ENCODE peak calls at places on chromosomes 2 and 18, in five cellular contexts. Y is NCI-H2029 treated with DMSO at 0.1 percent for 48 hours; H is A673; B is CD4-positive, alpha-beta T cell; I is D341Med. P is an unnamed sample.
A peak's percentile ranks its signal among the peaks of the same experiment; 100 is the strongest.

GRCh38 chr2:144751142-144751905 is 231.4 kb upstream of the ZEB2 start:
- DNase-seq in I (no peak), B (no peak), H (no peak), Y (no peak), P (no peak)

GRCh38 chr2:8554296-8554806 is 127.5 kb upstream of the ID2 start:
- DNase-seq in H (no peak), Y (no peak), B (no peak), I (no peak), P (no peak)

GRCh38 chr2:47572136-47572535 is 169.2 kb downstream of the MSH2 start:
- DNase-seq in I (no peak), B (no peak), H (no peak), Y (no peak), P (no peak)

GRCh38 chr2:113974727-113975126 is 84.8 kb downstream of the ACTR3 start:
- DNase-seq in I (peak; percentile 48), H (no peak), B (no peak), Y (no peak), P (no peak)

GRCh38 chr2:144659731-144660275 is 139.9 kb upstream of the ZEB2 start:
- DNase-seq in Y (no peak), B (no peak), I (no peak), H (no peak), P (no peak)

GRCh38 chr2:111227716-111228141 is 107.0 kb downstream of the BCL2L11 start:
- DNase-seq in H (peak; percentile 51), B (no peak), Y (no peak), I (no peak), P (no peak)

GRCh38 chr18:57544958-57545661 is 41.4 kb downstream of the FECH start:
- DNase-seq in B (no peak), I (no peak), Y (no peak), H (no peak), P (no peak)

GRCh38 chr2:43348904-43349725 is 122.7 kb upstream of the ZFP36L2 start:
- DNase-seq in H (no peak), I (no peak), B (no peak), Y (no peak), P (no peak)

GRCh38 chr2:158232476-158232875 is 130.8 kb downstream of the UPP2 start:
- DNase-seq in Y (no peak), B (no peak), H (peak; percentile 64), I (no peak), P (no peak)

GRCh38 chr2:8196311-8196710 is 485.5 kb upstream of the ID2 start:
- DNase-seq in H (no peak), B (no peak), Y (no peak), I (no peak), P (no peak)

GRCh38 chr2:20578895-20579825 is 71.7 kb downstream of the HS1BP3 start:
- DNase-seq in I (no peak), Y (peak; percentile 38), H (peak; percentile 94), B (no peak), P (peak; percentile 46)

GRCh38 chr18:68494802-68495560 is 219.9 kb downstream of the TMX3 start:
- DNase-seq in H (peak; percentile 48), B (no peak), I (no peak), Y (no peak), P (no peak)

GRCh38 chr2:103781401-103781800 is 1019.6 kb downstream of the TMEM182 start:
- DNase-seq in B (no peak), H (no peak), I (no peak), Y (no peak), P (no peak)

GRCh38 chr2:200761168-200761715 is 50.5 kb upstream of the BZW1 start:
- DNase-seq in B (no peak), I (no peak), Y (no peak), H (no peak), P (no peak)

GRCh38 chr2:11837875-11838734 is 91.7 kb downstream of the LPIN1 start:
- DNase-seq in B (no peak), I (no peak), H (no peak), Y (no peak), P (no peak)

GRCh38 chr2:203623616-203624015 is 82.8 kb upstream of the CD28 start:
- DNase-seq in Y (peak; percentile 62), I (no peak), B (no peak), H (peak; percentile 22), P (no peak)

GRCh38 chr2:36555789-36556188 is 42.2 kb downstream of the FEZ2 start:
- DNase-seq in B (no peak), Y (no peak), H (no peak), I (no peak), P (no peak)

GRCh38 chr2:189076572-189076971 is 102.4 kb downstream of the COL3A1 start:
- DNase-seq in Y (no peak), I (no peak), B (no peak), H (peak; percentile 33), P (no peak)

GRCh38 chr18:58239879-58240278 is 195.9 kb downstream of the NEDD4L start:
- DNase-seq in Y (no peak), B (no peak), I (no peak), H (no peak), P (no peak)

GRCh38 chr2:7899241-7899640 is 782.6 kb upstream of the ID2 start:
- DNase-seq in Y (no peak), I (no peak), H (no peak), B (no peak), P (no peak)

GRCh38 chr2:63530880-63531279 is 57.4 kb downstream of the WDPCP start:
- DNase-seq in H (no peak), I (no peak), Y (no peak), B (no peak), P (no peak)

GRCh38 chr2:67209107-67209506 is 188.0 kb upstream of the ETAA1 start:
- DNase-seq in Y (no peak), B (no peak), I (no peak), H (peak; percentile 41), P (no peak)

GRCh38 chr2:207616185-207616584 is 9.0 kb downstream of the METTL21A start:
- DNase-seq in B (no peak), Y (no peak), H (no peak), I (no peak), P (no peak)

GRCh38 chr2:212359425-212360067 is 179.1 kb downstream of the ERBB4 start:
- DNase-seq in B (no peak), Y (no peak), H (no peak), I (no peak), P (no peak)

GRCh38 chr2:239832995-239833727 is 192.0 kb downstream of the NDUFA10 start:
- DNase-seq in B (no peak), H (no peak), I (peak; percentile 4), Y (no peak), P (no peak)

GRCh38 chr2:70959851-70960832 is 18.3 kb upstream of the ANKRD53 start:
- DNase-seq in B (no peak), I (no peak), H (no peak), Y (no peak), P (no peak)

GRCh38 chr2:85255813-85256581 is 71.8 kb downstream of the TGOLN2 start:
- DNase-seq in B (no peak), I (peak; percentile 50), H (peak; percentile 54), Y (no peak), P (no peak)

GRCh38 chr2:239806276-239806675 is 218.9 kb downstream of the NDUFA10 start:
- DNase-seq in Y (no peak), I (peak; percentile 4), B (no peak), H (no peak), P (no peak)

GRCh38 chr2:1454346-1454745 is 41.1 kb downstream of the TPO start:
- DNase-seq in B (no peak), Y (no peak), H (no peak), I (no peak), P (no peak)

GRCh38 chr2:149826471-149827125 is 239.0 kb upstream of the MMADHC start:
- DNase-seq in B (no peak), Y (no peak), I (no peak), H (peak; percentile 55), P (no peak)

GRCh38 chr2:9554841-9555337 is 741 bp downstream of the ADAM17 start:
- DNase-seq in B (peak; percentile 2), Y (no peak), H (peak; percentile 78), I (peak; percentile 28), P (no peak)

GRCh38 chr18:29226201-29226600 is 1049.3 kb upstream of the CDH2 start:
- DNase-seq in Y (no peak), B (no peak), I (no peak), H (no peak), P (no peak)

GRCh38 chr2:38653715-38654494 is 12.0 kb upstream of the GALM start:
- DNase-seq in I (no peak), Y (no peak), H (no peak), B (peak; percentile 35), P (no peak)

GRCh38 chr18:23958036-23958435 is 56.5 kb upstream of the TTC39C start:
- DNase-seq in I (no peak), Y (no peak), B (no peak), H (no peak), P (no peak)

GRCh38 chr18:61334951-61335736 is 1.9 kb downstream of the CDH20 start:
- DNase-seq in I (peak; percentile 29), B (no peak), H (no peak), Y (no peak), P (no peak)

P was measured in GM18507.